ENCODE peak calls at places on chromosomes 6 and 20, in ten cellular contexts. One of them, this sample, is unnamed.

GRCh38 chr6:42387336-42387735 is 64.4 kb downstream of the TRERF1 start:
- DNase-seq in NAMALWA: no peak
- DNase-seq in endodermal cell: no peak
- DNase-seq in mesothelial cell of epicardium: no peak
- DNase-seq in AG10803: no peak
- DNase-seq in heart right ventricle: no peak
- DNase-seq in glutamatergic neuron: no peak
- DNase-seq in fibroblast of pulmonary artery: no peak
- DNase-seq in naive thymus-derived CD8-positive, alpha-beta T cell: peak
- DNase-seq in anterior cingulate cortex: no peak
- DNase-seq in this sample: no peak

GRCh38 chr6:152648090-152648489 is 10.9 kb upstream of the SYNE1 start:
- DNase-seq in NAMALWA: no peak
- DNase-seq in endodermal cell: no peak
- DNase-seq in mesothelial cell of epicardium: no peak
- DNase-seq in AG10803: peak
- DNase-seq in heart right ventricle: no peak
- DNase-seq in glutamatergic neuron: no peak
- DNase-seq in fibroblast of pulmonary artery: peak
- DNase-seq in naive thymus-derived CD8-positive, alpha-beta T cell: no peak
- DNase-seq in anterior cingulate cortex: no peak
- DNase-seq in this sample: no peak

GRCh38 chr6:155434117-155434516 is 21.5 kb downstream of the NOX3 start:
- DNase-seq in NAMALWA: no peak
- DNase-seq in endodermal cell: no peak
- DNase-seq in mesothelial cell of epicardium: no peak
- DNase-seq in AG10803: no peak
- DNase-seq in heart right ventricle: no peak
- DNase-seq in glutamatergic neuron: peak
- DNase-seq in fibroblast of pulmonary artery: no peak
- DNase-seq in naive thymus-derived CD8-positive, alpha-beta T cell: no peak
- DNase-seq in anterior cingulate cortex: no peak
- DNase-seq in this sample: no peak

GRCh38 chr6:123925360-123925759 is 121.7 kb downstream of the NKAIN2 start:
- DNase-seq in NAMALWA: no peak
- DNase-seq in endodermal cell: no peak
- DNase-seq in mesothelial cell of epicardium: no peak
- DNase-seq in AG10803: no peak
- DNase-seq in heart right ventricle: no peak
- DNase-seq in glutamatergic neuron: no peak
- DNase-seq in fibroblast of pulmonary artery: no peak
- DNase-seq in naive thymus-derived CD8-positive, alpha-beta T cell: no peak
- DNase-seq in anterior cingulate cortex: no peak
- DNase-seq in this sample: no peak

GRCh38 chr6:443621-444175 is 52.1 kb downstream of the IRF4 start:
- DNase-seq in NAMALWA: no peak
- DNase-seq in endodermal cell: no peak
- DNase-seq in mesothelial cell of epicardium: no peak
- DNase-seq in AG10803: no peak
- DNase-seq in heart right ventricle: no peak
- DNase-seq in glutamatergic neuron: no peak
- DNase-seq in fibroblast of pulmonary artery: no peak
- DNase-seq in naive thymus-derived CD8-positive, alpha-beta T cell: no peak
- DNase-seq in anterior cingulate cortex: no peak
- DNase-seq in this sample: no peak

GRCh38 chr6:159931112-159931511 is 37.8 kb upstream of the IGF2R start:
- DNase-seq in NAMALWA: no peak
- DNase-seq in endodermal cell: no peak
- DNase-seq in mesothelial cell of epicardium: no peak
- DNase-seq in AG10803: no peak
- DNase-seq in heart right ventricle: no peak
- DNase-seq in glutamatergic neuron: no peak
- DNase-seq in fibroblast of pulmonary artery: no peak
- DNase-seq in naive thymus-derived CD8-positive, alpha-beta T cell: no peak
- DNase-seq in anterior cingulate cortex: no peak
- DNase-seq in this sample: no peak

GRCh38 chr6:29850011-29850553 is 22.5 kb downstream of the HLA-G start:
- DNase-seq in NAMALWA: no peak
- DNase-seq in endodermal cell: no peak
- DNase-seq in mesothelial cell of epicardium: no peak
- DNase-seq in AG10803: no peak
- DNase-seq in heart right ventricle: no peak
- DNase-seq in glutamatergic neuron: no peak
- DNase-seq in fibroblast of pulmonary artery: no peak
- DNase-seq in naive thymus-derived CD8-positive, alpha-beta T cell: peak
- DNase-seq in anterior cingulate cortex: no peak
- DNase-seq in this sample: no peak

GRCh38 chr6:33104893-33105292 is 29.1 kb downstream of the HLA-DPB1 start:
- DNase-seq in NAMALWA: no peak
- DNase-seq in endodermal cell: no peak
- DNase-seq in mesothelial cell of epicardium: no peak
- DNase-seq in AG10803: no peak
- DNase-seq in heart right ventricle: no peak
- DNase-seq in glutamatergic neuron: no peak
- DNase-seq in fibroblast of pulmonary artery: no peak
- DNase-seq in naive thymus-derived CD8-positive, alpha-beta T cell: no peak
- DNase-seq in anterior cingulate cortex: no peak
- DNase-seq in this sample: no peak

GRCh38 chr6:24798740-24799540 is at the start of gene ARMH2:
- DNase-seq in NAMALWA: no peak
- DNase-seq in endodermal cell: no peak
- DNase-seq in mesothelial cell of epicardium: no peak
- DNase-seq in AG10803: no peak
- DNase-seq in heart right ventricle: no peak
- DNase-seq in glutamatergic neuron: no peak
- DNase-seq in fibroblast of pulmonary artery: no peak
- DNase-seq in naive thymus-derived CD8-positive, alpha-beta T cell: no peak
- DNase-seq in anterior cingulate cortex: no peak
- DNase-seq in this sample: no peak

GRCh38 chr20:46520976-46521579 is 7.7 kb upstream of the ZNF334 start:
- DNase-seq in NAMALWA: peak
- DNase-seq in endodermal cell: peak
- DNase-seq in mesothelial cell of epicardium: no peak
- DNase-seq in AG10803: peak
- DNase-seq in heart right ventricle: no peak
- DNase-seq in glutamatergic neuron: peak
- DNase-seq in fibroblast of pulmonary artery: peak
- DNase-seq in naive thymus-derived CD8-positive, alpha-beta T cell: peak
- DNase-seq in anterior cingulate cortex: peak
- DNase-seq in this sample: peak

GRCh38 chr20:10370091-10370887 is 63.7 kb downstream of the MKKS start:
- DNase-seq in NAMALWA: no peak
- DNase-seq in endodermal cell: no peak
- DNase-seq in mesothelial cell of epicardium: no peak
- DNase-seq in AG10803: no peak
- DNase-seq in heart right ventricle: no peak
- DNase-seq in glutamatergic neuron: no peak
- DNase-seq in fibroblast of pulmonary artery: peak
- DNase-seq in naive thymus-derived CD8-positive, alpha-beta T cell: no peak
- DNase-seq in anterior cingulate cortex: no peak
- DNase-seq in this sample: no peak

GRCh38 chr6:11432713-11433450 is 104.7 kb upstream of the TMEM170B start:
- DNase-seq in NAMALWA: no peak
- DNase-seq in endodermal cell: no peak
- DNase-seq in mesothelial cell of epicardium: no peak
- DNase-seq in AG10803: peak
- DNase-seq in heart right ventricle: no peak
- DNase-seq in glutamatergic neuron: no peak
- DNase-seq in fibroblast of pulmonary artery: peak
- DNase-seq in naive thymus-derived CD8-positive, alpha-beta T cell: no peak
- DNase-seq in anterior cingulate cortex: no peak
- DNase-seq in this sample: no peak

GRCh38 chr6:134117409-134117808 is 65.0 kb upstream of the SLC2A12 start:
- DNase-seq in NAMALWA: no peak
- DNase-seq in endodermal cell: no peak
- DNase-seq in mesothelial cell of epicardium: no peak
- DNase-seq in AG10803: peak
- DNase-seq in heart right ventricle: no peak
- DNase-seq in glutamatergic neuron: peak
- DNase-seq in fibroblast of pulmonary artery: no peak
- DNase-seq in naive thymus-derived CD8-positive, alpha-beta T cell: no peak
- DNase-seq in anterior cingulate cortex: peak
- DNase-seq in this sample: no peak

GRCh38 chr6:17768881-17769280 is 62.2 kb upstream of the NUP153 start:
- DNase-seq in NAMALWA: no peak
- DNase-seq in endodermal cell: no peak
- DNase-seq in mesothelial cell of epicardium: no peak
- DNase-seq in AG10803: no peak
- DNase-seq in heart right ventricle: no peak
- DNase-seq in glutamatergic neuron: no peak
- DNase-seq in fibroblast of pulmonary artery: no peak
- DNase-seq in naive thymus-derived CD8-positive, alpha-beta T cell: no peak
- DNase-seq in anterior cingulate cortex: no peak
- DNase-seq in this sample: no peak

GRCh38 chr20:56955673-56956072 is 310.8 kb downstream of the BMP7 start:
- DNase-seq in NAMALWA: no peak
- DNase-seq in endodermal cell: no peak
- DNase-seq in mesothelial cell of epicardium: no peak
- DNase-seq in AG10803: no peak
- DNase-seq in heart right ventricle: no peak
- DNase-seq in glutamatergic neuron: no peak
- DNase-seq in fibroblast of pulmonary artery: no peak
- DNase-seq in naive thymus-derived CD8-positive, alpha-beta T cell: no peak
- DNase-seq in anterior cingulate cortex: no peak
- DNase-seq in this sample: no peak

GRCh38 chr20:41142914-41143313 is 5.6 kb downstream of the PLCG1 start:
- DNase-seq in NAMALWA: no peak
- DNase-seq in endodermal cell: no peak
- DNase-seq in mesothelial cell of epicardium: no peak
- DNase-seq in AG10803: no peak
- DNase-seq in heart right ventricle: no peak
- DNase-seq in glutamatergic neuron: no peak
- DNase-seq in fibroblast of pulmonary artery: no peak
- DNase-seq in naive thymus-derived CD8-positive, alpha-beta T cell: peak
- DNase-seq in anterior cingulate cortex: no peak
- DNase-seq in this sample: no peak

GRCh38 chr6:32081168-32081624 is 27.9 kb downstream of the TNXB start:
- DNase-seq in NAMALWA: no peak
- DNase-seq in endodermal cell: no peak
- DNase-seq in mesothelial cell of epicardium: no peak
- DNase-seq in AG10803: peak
- DNase-seq in heart right ventricle: peak
- DNase-seq in glutamatergic neuron: no peak
- DNase-seq in fibroblast of pulmonary artery: peak
- DNase-seq in naive thymus-derived CD8-positive, alpha-beta T cell: no peak
- DNase-seq in anterior cingulate cortex: no peak
- DNase-seq in this sample: peak

GRCh38 chr20:19830351-19830750 is 72.3 kb downstream of the RIN2 start:
- DNase-seq in NAMALWA: no peak
- DNase-seq in endodermal cell: no peak
- DNase-seq in mesothelial cell of epicardium: no peak
- DNase-seq in AG10803: no peak
- DNase-seq in heart right ventricle: no peak
- DNase-seq in glutamatergic neuron: no peak
- DNase-seq in fibroblast of pulmonary artery: peak
- DNase-seq in naive thymus-derived CD8-positive, alpha-beta T cell: no peak
- DNase-seq in anterior cingulate cortex: no peak
- DNase-seq in this sample: no peak

GRCh38 chr20:45189861-45190260 is 15.2 kb downstream of the PI3 start:
- DNase-seq in NAMALWA: no peak
- DNase-seq in endodermal cell: no peak
- DNase-seq in mesothelial cell of epicardium: no peak
- DNase-seq in AG10803: no peak
- DNase-seq in heart right ventricle: no peak
- DNase-seq in glutamatergic neuron: no peak
- DNase-seq in fibroblast of pulmonary artery: no peak
- DNase-seq in naive thymus-derived CD8-positive, alpha-beta T cell: no peak
- DNase-seq in anterior cingulate cortex: no peak
- DNase-seq in this sample: no peak

GRCh38 chr6:150221152-150221551 is 78.3 kb downstream of the PPP1R14C start:
- DNase-seq in NAMALWA: no peak
- DNase-seq in endodermal cell: no peak
- DNase-seq in mesothelial cell of epicardium: no peak
- DNase-seq in AG10803: no peak
- DNase-seq in heart right ventricle: no peak
- DNase-seq in glutamatergic neuron: no peak
- DNase-seq in fibroblast of pulmonary artery: no peak
- DNase-seq in naive thymus-derived CD8-positive, alpha-beta T cell: no peak
- DNase-seq in anterior cingulate cortex: no peak
- DNase-seq in this sample: no peak

GRCh38 chr6:124119591-124119990 is 315.9 kb downstream of the NKAIN2 start:
- DNase-seq in NAMALWA: no peak
- DNase-seq in endodermal cell: no peak
- DNase-seq in mesothelial cell of epicardium: no peak
- DNase-seq in AG10803: no peak
- DNase-seq in heart right ventricle: no peak
- DNase-seq in glutamatergic neuron: peak
- DNase-seq in fibroblast of pulmonary artery: no peak
- DNase-seq in naive thymus-derived CD8-positive, alpha-beta T cell: no peak
- DNase-seq in anterior cingulate cortex: no peak
- DNase-seq in this sample: no peak

GRCh38 chr6:146990284-146990683 is 213.9 kb upstream of the STXBP5 start:
- DNase-seq in NAMALWA: no peak
- DNase-seq in endodermal cell: no peak
- DNase-seq in mesothelial cell of epicardium: no peak
- DNase-seq in AG10803: peak
- DNase-seq in heart right ventricle: no peak
- DNase-seq in glutamatergic neuron: no peak
- DNase-seq in fibroblast of pulmonary artery: peak
- DNase-seq in naive thymus-derived CD8-positive, alpha-beta T cell: no peak
- DNase-seq in anterior cingulate cortex: no peak
- DNase-seq in this sample: no peak

GRCh38 chr20:54456423-54456822 is 19.0 kb upstream of the DOK5 start:
- DNase-seq in NAMALWA: no peak
- DNase-seq in endodermal cell: no peak
- DNase-seq in mesothelial cell of epicardium: no peak
- DNase-seq in AG10803: no peak
- DNase-seq in heart right ventricle: no peak
- DNase-seq in glutamatergic neuron: no peak
- DNase-seq in fibroblast of pulmonary artery: no peak
- DNase-seq in naive thymus-derived CD8-positive, alpha-beta T cell: no peak
- DNase-seq in anterior cingulate cortex: no peak
- DNase-seq in this sample: no peak

GRCh38 chr20:61925555-61926252 is 140.0 kb downstream of the TAF4 start:
- DNase-seq in NAMALWA: no peak
- DNase-seq in endodermal cell: no peak
- DNase-seq in mesothelial cell of epicardium: no peak
- DNase-seq in AG10803: peak
- DNase-seq in heart right ventricle: peak
- DNase-seq in glutamatergic neuron: peak
- DNase-seq in fibroblast of pulmonary artery: peak
- DNase-seq in naive thymus-derived CD8-positive, alpha-beta T cell: no peak
- DNase-seq in anterior cingulate cortex: no peak
- DNase-seq in this sample: no peak

GRCh38 chr6:90285611-90286381 is 10.8 kb downstream of the BACH2 start:
- DNase-seq in NAMALWA: peak
- DNase-seq in endodermal cell: peak
- DNase-seq in mesothelial cell of epicardium: no peak
- DNase-seq in AG10803: peak
- DNase-seq in heart right ventricle: peak
- DNase-seq in glutamatergic neuron: peak
- DNase-seq in fibroblast of pulmonary artery: peak
- DNase-seq in naive thymus-derived CD8-positive, alpha-beta T cell: peak
- DNase-seq in anterior cingulate cortex: peak
- DNase-seq in this sample: peak

GRCh38 chr6:168616807-168617756 is 176.1 kb downstream of the SMOC2 start:
- DNase-seq in NAMALWA: no peak
- DNase-seq in endodermal cell: no peak
- DNase-seq in mesothelial cell of epicardium: no peak
- DNase-seq in AG10803: no peak
- DNase-seq in heart right ventricle: no peak
- DNase-seq in glutamatergic neuron: no peak
- DNase-seq in fibroblast of pulmonary artery: no peak
- DNase-seq in naive thymus-derived CD8-positive, alpha-beta T cell: no peak
- DNase-seq in anterior cingulate cortex: no peak
- DNase-seq in this sample: no peak

GRCh38 chr20:61923371-61924166 is 142.1 kb downstream of the TAF4 start:
- DNase-seq in NAMALWA: no peak
- DNase-seq in endodermal cell: no peak
- DNase-seq in mesothelial cell of epicardium: no peak
- DNase-seq in AG10803: no peak
- DNase-seq in heart right ventricle: peak
- DNase-seq in glutamatergic neuron: peak
- DNase-seq in fibroblast of pulmonary artery: no peak
- DNase-seq in naive thymus-derived CD8-positive, alpha-beta T cell: no peak
- DNase-seq in anterior cingulate cortex: no peak
- DNase-seq in this sample: no peak

GRCh38 chr20:5100684-5101347 is 18.9 kb downstream of the PCNA start:
- DNase-seq in NAMALWA: peak
- DNase-seq in endodermal cell: peak
- DNase-seq in mesothelial cell of epicardium: peak
- DNase-seq in AG10803: peak
- DNase-seq in heart right ventricle: peak
- DNase-seq in glutamatergic neuron: peak
- DNase-seq in fibroblast of pulmonary artery: peak
- DNase-seq in naive thymus-derived CD8-positive, alpha-beta T cell: peak
- DNase-seq in anterior cingulate cortex: peak
- DNase-seq in this sample: peak

This sample was measured in lung.